ENCODE peak calls at places on chromosomes 2 and 18, in five cellular contexts. One of them, this sample, is unnamed.

GRCh38 chr2:58794103-58794502 is 553.0 kb upstream of the FANCL start:
- DNase-seq in K562: no peak
- DNase-seq in A549: no peak
- DNase-seq in HepG2: no peak
- DNase-seq in H1: no peak
- DNase-seq in this sample: no peak

GRCh38 chr2:2840681-2841300 is 509.7 kb upstream of the MYT1L start:
- DNase-seq in K562: no peak
- DNase-seq in A549: no peak
- DNase-seq in HepG2: no peak
- DNase-seq in H1: no peak
- DNase-seq in this sample: no peak

GRCh38 chr2:221104391-221104811 is 467.7 kb downstream of the EPHA4 start:
- DNase-seq in K562: no peak
- DNase-seq in A549: no peak
- DNase-seq in HepG2: no peak
- DNase-seq in H1: peak; percentile 51
- DNase-seq in this sample: peak; percentile 69

GRCh38 chr2:130387804-130388203 is 31.9 kb downstream of the PTPN18 start:
- DNase-seq in K562: peak; percentile 3
- DNase-seq in A549: no peak
- DNase-seq in HepG2: no peak
- DNase-seq in H1: no peak
- DNase-seq in this sample: no peak

GRCh38 chr2:31832363-31832762 is 178.4 kb downstream of the MEMO1 start:
- DNase-seq in K562: no peak
- DNase-seq in A549: no peak
- DNase-seq in HepG2: no peak
- DNase-seq in H1: no peak
- DNase-seq in this sample: no peak

GRCh38 chr18:48022531-48023330 is 92.3 kb upstream of the SMAD2 start:
- DNase-seq in K562: peak; percentile 50
- DNase-seq in A549: peak; percentile 68
- DNase-seq in HepG2: peak; percentile 59
- DNase-seq in H1: no peak
- DNase-seq in this sample: peak; percentile 64

GRCh38 chr18:70384181-70384790 is 95.4 kb downstream of the SOCS6 start:
- DNase-seq in K562: no peak
- DNase-seq in A549: peak; percentile 31
- DNase-seq in HepG2: peak; percentile 72
- DNase-seq in H1: no peak
- DNase-seq in this sample: no peak

GRCh38 chr2:111007757-111008688 is 112.7 kb upstream of the BCL2L11 start:
- DNase-seq in K562: no peak
- DNase-seq in A549: no peak
- DNase-seq in HepG2: peak; percentile 56
- DNase-seq in H1: no peak
- DNase-seq in this sample: no peak

GRCh38 chr18:22346342-22346967 is 71.3 kb downstream of the CTAGE1 start:
- DNase-seq in K562: no peak
- DNase-seq in A549: no peak
- DNase-seq in HepG2: no peak
- DNase-seq in H1: no peak
- DNase-seq in this sample: peak; percentile 93
- TF ChIP-seq JUN in K562: no peak
- TF ChIP-seq JUN in A549: no peak
- TF ChIP-seq JUN in HepG2: no peak
- TF ChIP-seq JUN in H1: no peak
- TF ChIP-seq JUN in this sample: no peak

DNA sequence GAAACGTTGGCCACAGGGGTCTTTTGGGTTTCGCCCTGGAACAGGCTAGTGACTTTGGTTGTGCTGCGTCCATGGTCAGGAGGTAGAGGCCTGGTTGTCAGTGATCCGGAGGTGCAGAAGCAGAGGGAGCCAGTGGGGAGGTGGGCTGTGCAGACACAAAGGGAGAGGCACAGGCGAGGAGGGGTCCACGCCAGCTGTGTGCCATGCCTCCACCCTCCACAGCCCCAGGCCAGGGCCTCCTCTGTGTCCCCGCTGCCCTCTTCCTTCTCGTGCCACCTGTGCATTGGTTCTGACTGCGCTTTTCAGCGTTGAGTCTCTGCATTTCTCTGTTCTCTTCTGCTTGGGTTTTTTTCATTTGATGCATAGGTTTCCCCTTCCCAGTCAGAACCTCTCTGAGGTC is 121.0 kb downstream of the GBX2 start:
- DNase-seq in K562: no peak
- DNase-seq in A549: no peak
- DNase-seq in HepG2: no peak
- DNase-seq in H1: no peak
- DNase-seq in this sample: no peak
- H3K27ac ChIP-seq in K562: no peak overlapping the region
- H3K27ac ChIP-seq in A549: no peak overlapping the region
- H3K27ac ChIP-seq in HepG2: no peak overlapping the region
- H3K27ac ChIP-seq in H1: no peak overlapping the region
- H3K27ac ChIP-seq in this sample: no peak overlapping the region

GRCh38 chr2:28276076-28276618 is 116.5 kb upstream of the FOSL2 start:
- DNase-seq in K562: peak; percentile 52
- DNase-seq in A549: peak; percentile 91
- DNase-seq in HepG2: no peak
- DNase-seq in H1: no peak
- DNase-seq in this sample: peak; percentile 96

GRCh38 chr2:28274911-28275685 is 117.6 kb upstream of the FOSL2 start:
- DNase-seq in K562: no peak
- DNase-seq in A549: peak; percentile 73
- DNase-seq in HepG2: no peak
- DNase-seq in H1: no peak
- DNase-seq in this sample: peak; percentile 97

GRCh38 chr2:28273751-28274150 is 118.9 kb upstream of the FOSL2 start:
- DNase-seq in K562: no peak
- DNase-seq in A549: no peak
- DNase-seq in HepG2: no peak
- DNase-seq in H1: no peak
- DNase-seq in this sample: no peak

GRCh38 chr2:28277466-28277865 is 115.2 kb upstream of the FOSL2 start:
- DNase-seq in K562: no peak
- DNase-seq in A549: no peak
- DNase-seq in HepG2: no peak
- DNase-seq in H1: no peak
- DNase-seq in this sample: no peak

GRCh38 chr2:28276807-28277206 is 115.9 kb upstream of the FOSL2 start:
- DNase-seq in K562: no peak
- DNase-seq in A549: no peak
- DNase-seq in HepG2: no peak
- DNase-seq in H1: no peak
- DNase-seq in this sample: no peak
- H3K4me2 ChIP-seq in K562: no peak overlapping the region
- H3K4me2 ChIP-seq in A549: peak overlapping the region; percentile 65
- H3K4me2 ChIP-seq in HepG2: no peak overlapping the region
- H3K4me2 ChIP-seq in H1: no peak overlapping the region
- H3K4me2 ChIP-seq in this sample: peak overlapping the region; percentile 53

GRCh38 chr2:213224366-213224765 is 59.9 kb upstream of the SPAG16 start:
- DNase-seq in K562: no peak
- DNase-seq in A549: no peak
- DNase-seq in HepG2: no peak
- DNase-seq in H1: no peak
- DNase-seq in this sample: no peak

GRCh38 chr2:213229814-213230213 is 54.5 kb upstream of the SPAG16 start:
- DNase-seq in K562: no peak
- DNase-seq in A549: no peak
- DNase-seq in HepG2: peak; percentile 42
- DNase-seq in H1: no peak
- DNase-seq in this sample: peak; percentile 12

GRCh38 chr2:213225866-213226265 is 58.4 kb upstream of the SPAG16 start:
- DNase-seq in K562: no peak
- DNase-seq in A549: no peak
- DNase-seq in HepG2: no peak
- DNase-seq in H1: no peak
- DNase-seq in this sample: no peak

GRCh38 chr2:213228638-213229037 is 55.6 kb upstream of the SPAG16 start:
- DNase-seq in K562: no peak
- DNase-seq in A549: no peak
- DNase-seq in HepG2: no peak
- DNase-seq in H1: no peak
- DNase-seq in this sample: no peak

GRCh38 chr2:213227458-213227857 is 56.8 kb upstream of the SPAG16 start:
- DNase-seq in K562: no peak
- DNase-seq in A549: no peak
- DNase-seq in HepG2: no peak
- DNase-seq in H1: no peak
- DNase-seq in this sample: no peak
- TF ChIP-seq JUN in K562: no peak
- TF ChIP-seq JUN in A549: no peak
- TF ChIP-seq JUN in HepG2: no peak
- TF ChIP-seq JUN in H1: no peak
- TF ChIP-seq JUN in this sample: no peak